ENCODE peak calls at places on chromosomes 13 and 19, in eight cellular contexts. F is tibial artery, B is neural crest cell, G is left ventricle myocardium superior, E is RPMI7951, Z is H4, M is small intestine, J is RPMI8226. N is an unnamed sample.

GRCh38 chr13:48564046-48564445 is 31.2 kb upstream of the RCBTB2 start:
- DNase-seq in F (no peak), B (no peak), G (no peak), E (peak; percentile 82), Z (peak; percentile 25), M (no peak), J (no peak), N (peak; percentile 84)

GRCh38 chr19:39403331-39404312 is 3.0 kb upstream of the ZFP36 start:
- DNase-seq in F (peak; percentile 100), B (peak; percentile 46), G (peak; percentile 99), E (peak; percentile 97), Z (peak; percentile 98), M (peak; percentile 94), J (peak; percentile 90), N (peak; percentile 79)

GRCh38 chr13:112831801-112832200 is 137.2 kb upstream of the MCF2L start:
- DNase-seq in F (no peak), B (no peak), G (no peak), E (no peak), Z (no peak), M (no peak), J (no peak), N (no peak)

GRCh38 chr13:112066624-112067004 is 335 bp upstream of the SOX1 start:
- DNase-seq in F (no peak), B (peak; percentile 89), G (peak; percentile 66), E (no peak), Z (no peak), M (peak; percentile 3), J (no peak), N (peak; percentile 40)

GRCh38 chr13:79522583-79522982 is 41.6 kb downstream of the NDFIP2 start:
- DNase-seq in F (no peak), B (no peak), G (no peak), E (peak; percentile 89), Z (peak; percentile 21), M (peak; percentile 22), J (peak; percentile 78), N (no peak)

GRCh38 chr19:53659292-53659691 is 27.5 kb downstream of the DPRX start:
- DNase-seq in F (no peak), B (peak; percentile 35), G (no peak), E (peak; percentile 33), Z (peak; percentile 58), M (no peak), J (peak; percentile 39), N (no peak)

GRCh38 chr19:51138549-51138979 is 3.5 kb upstream of the SIGLEC7 start:
- DNase-seq in F (peak; percentile 72), B (no peak), G (peak; percentile 65), E (no peak), Z (no peak), M (no peak), J (no peak), N (no peak)

GRCh38 chr19:57947419-57948134 is at the start of gene ZNF256:
- DNase-seq in F (peak; percentile 96), B (peak; percentile 97), G (peak; percentile 98), E (peak; percentile 96), Z (peak; percentile 97), M (peak; percentile 95), J (peak; percentile 98), N (peak; percentile 91)

GRCh38 chr13:60261432-60262351 is 98.0 kb upstream of the DIAPH3 start:
- DNase-seq in F (no peak), B (no peak), G (no peak), E (no peak), Z (no peak), M (no peak), J (no peak), N (no peak)

GRCh38 chr13:50979187-50979586 is 69.6 kb downstream of the RNASEH2B start:
- DNase-seq in F (no peak), B (no peak), G (no peak), E (no peak), Z (no peak), M (no peak), J (no peak), N (no peak)

GRCh38 chr13:77172650-77173049 is 145.7 kb upstream of the FBXL3 start:
- DNase-seq in F (no peak), B (no peak), G (no peak), E (no peak), Z (no peak), M (no peak), J (no peak), N (no peak)

GRCh38 chr19:40641306-40641705 is 40.1 kb downstream of the LTBP4 start:
- DNase-seq in F (no peak), B (no peak), G (peak; percentile 68), E (no peak), Z (no peak), M (no peak), J (no peak), N (no peak)